ENCODE peak calls at places on chromosomes 2 and 18, in eight cellular contexts. One of them, this sample, is unnamed.

GRCh38 chr2:29987141-29987540 is 65.8 kb upstream of the ALK start:
- DNase-seq in BJ: no peak
- DNase-seq in AG09309: no peak
- DNase-seq in AG10803: no peak
- DNase-seq in AG09319: no peak
- DNase-seq in sigmoid colon: no peak
- DNase-seq in pancreas: no peak
- DNase-seq in upper lobe of right lung: no peak
- DNase-seq in this sample: no peak

GRCh38 chr2:241833101-241833937 is 24.3 kb downstream of the NEU4 start:
- DNase-seq in BJ: peak
- DNase-seq in AG09309: peak
- DNase-seq in AG10803: peak
- DNase-seq in AG09319: no peak
- DNase-seq in sigmoid colon: peak
- DNase-seq in pancreas: no peak
- DNase-seq in upper lobe of right lung: no peak
- DNase-seq in this sample: no peak

GRCh38 chr2:165535443-165535842 is 65.9 kb downstream of the CSRNP3 start:
- DNase-seq in BJ: peak
- DNase-seq in AG09309: no peak
- DNase-seq in AG10803: peak
- DNase-seq in AG09319: no peak
- DNase-seq in sigmoid colon: no peak
- DNase-seq in pancreas: no peak
- DNase-seq in upper lobe of right lung: no peak
- DNase-seq in this sample: no peak

GRCh38 chr18:41703744-41704530 is 251.1 kb upstream of the PIK3C3 start:
- DNase-seq in BJ: no peak
- DNase-seq in AG09309: no peak
- DNase-seq in AG10803: peak
- DNase-seq in AG09319: no peak
- DNase-seq in sigmoid colon: no peak
- DNase-seq in pancreas: no peak
- DNase-seq in upper lobe of right lung: no peak
- DNase-seq in this sample: no peak

GRCh38 chr18:28626757-28627156 is 449.8 kb upstream of the CDH2 start:
- DNase-seq in BJ: no peak
- DNase-seq in AG09309: no peak
- DNase-seq in AG10803: no peak
- DNase-seq in AG09319: no peak
- DNase-seq in sigmoid colon: no peak
- DNase-seq in pancreas: no peak
- DNase-seq in upper lobe of right lung: no peak
- DNase-seq in this sample: no peak

GRCh38 chr2:195675783-195676427 is 18.9 kb downstream of the SLC39A10 start:
- DNase-seq in BJ: no peak
- DNase-seq in AG09309: no peak
- DNase-seq in AG10803: no peak
- DNase-seq in AG09319: no peak
- DNase-seq in sigmoid colon: no peak
- DNase-seq in pancreas: no peak
- DNase-seq in upper lobe of right lung: no peak
- DNase-seq in this sample: no peak

GRCh38 chr2:237190958-237191692 is 105.4 kb downstream of the COPS8 start:
- DNase-seq in BJ: no peak
- DNase-seq in AG09309: no peak
- DNase-seq in AG10803: no peak
- DNase-seq in AG09319: no peak
- DNase-seq in sigmoid colon: peak
- DNase-seq in pancreas: no peak
- DNase-seq in upper lobe of right lung: no peak
- DNase-seq in this sample: no peak

GRCh38 chr2:239519081-239519920 is 118.5 kb upstream of the HDAC4 start:
- DNase-seq in BJ: no peak
- DNase-seq in AG09309: no peak
- DNase-seq in AG10803: no peak
- DNase-seq in AG09319: no peak
- DNase-seq in sigmoid colon: no peak
- DNase-seq in pancreas: no peak
- DNase-seq in upper lobe of right lung: no peak
- DNase-seq in this sample: no peak

GRCh38 chr2:37654932-37655331 is 16.5 kb downstream of the CDC42EP3 start:
- DNase-seq in BJ: no peak
- DNase-seq in AG09309: no peak
- DNase-seq in AG10803: no peak
- DNase-seq in AG09319: no peak
- DNase-seq in sigmoid colon: no peak
- DNase-seq in pancreas: no peak
- DNase-seq in upper lobe of right lung: no peak
- DNase-seq in this sample: no peak

GRCh38 chr18:55489742-55490055 is 98.3 kb downstream of the TCF4 start:
- DNase-seq in BJ: no peak
- DNase-seq in AG09309: no peak
- DNase-seq in AG10803: peak
- DNase-seq in AG09319: no peak
- DNase-seq in sigmoid colon: no peak
- DNase-seq in pancreas: no peak
- DNase-seq in upper lobe of right lung: no peak
- DNase-seq in this sample: no peak

GRCh38 chr2:64049633-64050220 is 30.5 kb upstream of the VPS54 start:
- DNase-seq in BJ: no peak
- DNase-seq in AG09309: no peak
- DNase-seq in AG10803: peak
- DNase-seq in AG09319: peak
- DNase-seq in sigmoid colon: peak
- DNase-seq in pancreas: peak
- DNase-seq in upper lobe of right lung: no peak
- DNase-seq in this sample: peak

GRCh38 chr2:165008916-165009315 is 53.6 kb upstream of the SLC38A11 start:
- DNase-seq in BJ: no peak
- DNase-seq in AG09309: no peak
- DNase-seq in AG10803: no peak
- DNase-seq in AG09319: no peak
- DNase-seq in sigmoid colon: no peak
- DNase-seq in pancreas: no peak
- DNase-seq in upper lobe of right lung: no peak
- DNase-seq in this sample: no peak

GRCh38 chr2:9008951-9009664 is 5.6 kb upstream of the MBOAT2 start:
- DNase-seq in BJ: no peak
- DNase-seq in AG09309: no peak
- DNase-seq in AG10803: no peak
- DNase-seq in AG09319: no peak
- DNase-seq in sigmoid colon: no peak
- DNase-seq in pancreas: no peak
- DNase-seq in upper lobe of right lung: no peak
- DNase-seq in this sample: no peak

GRCh38 chr2:142347751-142348150 is 216.9 kb upstream of the LRP1B start:
- DNase-seq in BJ: no peak
- DNase-seq in AG09309: no peak
- DNase-seq in AG10803: no peak
- DNase-seq in AG09319: no peak
- DNase-seq in sigmoid colon: no peak
- DNase-seq in pancreas: no peak
- DNase-seq in upper lobe of right lung: no peak
- DNase-seq in this sample: no peak

GRCh38 chr2:159290289-159290907 is 3.9 kb upstream of the WDSUB1 start:
- DNase-seq in BJ: peak
- DNase-seq in AG09309: peak
- DNase-seq in AG10803: peak
- DNase-seq in AG09319: peak
- DNase-seq in sigmoid colon: no peak
- DNase-seq in pancreas: no peak
- DNase-seq in upper lobe of right lung: no peak
- DNase-seq in this sample: no peak

GRCh38 chr2:60365556-60365955 is 187.9 kb downstream of the BCL11A start:
- DNase-seq in BJ: no peak
- DNase-seq in AG09309: no peak
- DNase-seq in AG10803: peak
- DNase-seq in AG09319: no peak
- DNase-seq in sigmoid colon: no peak
- DNase-seq in pancreas: no peak
- DNase-seq in upper lobe of right lung: no peak
- DNase-seq in this sample: no peak

GRCh38 chr2:60984717-60985116 is 32.8 kb upstream of the PEX13 start:
- DNase-seq in BJ: no peak
- DNase-seq in AG09309: no peak
- DNase-seq in AG10803: no peak
- DNase-seq in AG09319: no peak
- DNase-seq in sigmoid colon: no peak
- DNase-seq in pancreas: no peak
- DNase-seq in upper lobe of right lung: no peak
- DNase-seq in this sample: no peak

GRCh38 chr2:26238301-26238958 is 6.0 kb downstream of the HADHA start:
- DNase-seq in BJ: no peak
- DNase-seq in AG09309: no peak
- DNase-seq in AG10803: peak
- DNase-seq in AG09319: no peak
- DNase-seq in sigmoid colon: no peak
- DNase-seq in pancreas: no peak
- DNase-seq in upper lobe of right lung: no peak
- DNase-seq in this sample: no peak

GRCh38 chr18:75305984-75306383 is 95.4 kb downstream of the TSHZ1 start:
- DNase-seq in BJ: no peak
- DNase-seq in AG09309: no peak
- DNase-seq in AG10803: no peak
- DNase-seq in AG09319: no peak
- DNase-seq in sigmoid colon: no peak
- DNase-seq in pancreas: no peak
- DNase-seq in upper lobe of right lung: no peak
- DNase-seq in this sample: no peak

GRCh38 chr18:42082415-42083234 is 127.6 kb downstream of the PIK3C3 start:
- DNase-seq in BJ: no peak
- DNase-seq in AG09309: no peak
- DNase-seq in AG10803: no peak
- DNase-seq in AG09319: no peak
- DNase-seq in sigmoid colon: no peak
- DNase-seq in pancreas: no peak
- DNase-seq in upper lobe of right lung: no peak
- DNase-seq in this sample: no peak

GRCh38 chr2:146143971-146144370 is 1624.1 kb upstream of the ZEB2 start:
- DNase-seq in BJ: no peak
- DNase-seq in AG09309: no peak
- DNase-seq in AG10803: no peak
- DNase-seq in AG09319: no peak
- DNase-seq in sigmoid colon: no peak
- DNase-seq in pancreas: no peak
- DNase-seq in upper lobe of right lung: no peak
- DNase-seq in this sample: no peak

GRCh38 chr2:128774320-128775063 is 455.8 kb upstream of the HS6ST1 start:
- DNase-seq in BJ: no peak
- DNase-seq in AG09309: no peak
- DNase-seq in AG10803: no peak
- DNase-seq in AG09319: no peak
- DNase-seq in sigmoid colon: peak
- DNase-seq in pancreas: no peak
- DNase-seq in upper lobe of right lung: peak
- DNase-seq in this sample: no peak

GRCh38 chr2:174748948-174749347 is 15.3 kb downstream of the CHRNA1 start:
- DNase-seq in BJ: no peak
- DNase-seq in AG09309: no peak
- DNase-seq in AG10803: peak
- DNase-seq in AG09319: no peak
- DNase-seq in sigmoid colon: no peak
- DNase-seq in pancreas: peak
- DNase-seq in upper lobe of right lung: no peak
- DNase-seq in this sample: peak

GRCh38 chr2:69428981-69429380 is 8.3 kb downstream of the NFU1 start:
- DNase-seq in BJ: no peak
- DNase-seq in AG09309: no peak
- DNase-seq in AG10803: no peak
- DNase-seq in AG09319: no peak
- DNase-seq in sigmoid colon: no peak
- DNase-seq in pancreas: no peak
- DNase-seq in upper lobe of right lung: no peak
- DNase-seq in this sample: no peak
- TF ChIP-seq CTCF in BJ: no peak
- TF ChIP-seq CTCF in AG09309: no peak
- TF ChIP-seq CTCF in AG10803: no peak
- TF ChIP-seq CTCF in AG09319: no peak
- TF ChIP-seq CTCF in sigmoid colon: no peak
- TF ChIP-seq CTCF in pancreas: no peak
- TF ChIP-seq CTCF in upper lobe of right lung: no peak
- TF ChIP-seq CTCF in this sample: no peak

GRCh38 chr2:202638710-202639109 is 3.9 kb downstream of the FAM117B start:
- DNase-seq in BJ: no peak
- DNase-seq in AG09309: no peak
- DNase-seq in AG10803: no peak
- DNase-seq in AG09319: no peak
- DNase-seq in sigmoid colon: no peak
- DNase-seq in pancreas: no peak
- DNase-seq in upper lobe of right lung: no peak
- DNase-seq in this sample: no peak

GRCh38 chr2:202633470-202633869 is 1.3 kb upstream of the FAM117B start:
- DNase-seq in BJ: no peak
- DNase-seq in AG09309: no peak
- DNase-seq in AG10803: no peak
- DNase-seq in AG09319: no peak
- DNase-seq in sigmoid colon: no peak
- DNase-seq in pancreas: no peak
- DNase-seq in upper lobe of right lung: no peak
- DNase-seq in this sample: no peak

GRCh38 chr2:202632682-202633081 is 2.1 kb upstream of the FAM117B start:
- DNase-seq in BJ: no peak
- DNase-seq in AG09309: no peak
- DNase-seq in AG10803: no peak
- DNase-seq in AG09319: no peak
- DNase-seq in sigmoid colon: no peak
- DNase-seq in pancreas: peak
- DNase-seq in upper lobe of right lung: no peak
- DNase-seq in this sample: no peak

GRCh38 chr2:202634556-202635440 is at the start of gene FAM117B:
- DNase-seq in BJ: peak
- DNase-seq in AG09309: peak
- DNase-seq in AG10803: peak
- DNase-seq in AG09319: peak
- DNase-seq in sigmoid colon: peak
- DNase-seq in pancreas: peak
- DNase-seq in upper lobe of right lung: peak
- DNase-seq in this sample: peak

GRCh38 chr2:202635441-202636296 is 900 bp downstream of the FAM117B start:
- DNase-seq in BJ: no peak
- DNase-seq in AG09309: no peak
- DNase-seq in AG10803: peak
- DNase-seq in AG09319: no peak
- DNase-seq in sigmoid colon: peak
- DNase-seq in pancreas: peak
- DNase-seq in upper lobe of right lung: peak
- DNase-seq in this sample: peak
- TF ChIP-seq CTCF in BJ: no peak
- TF ChIP-seq CTCF in AG09309: no peak
- TF ChIP-seq CTCF in AG10803: no peak
- TF ChIP-seq CTCF in AG09319: no peak
- TF ChIP-seq CTCF in sigmoid colon: no peak
- TF ChIP-seq CTCF in pancreas: no peak
- TF ChIP-seq CTCF in upper lobe of right lung: no peak
- TF ChIP-seq CTCF in this sample: no peak

GRCh38 chr2:170377469-170378207 is 199.7 kb downstream of the MYO3B start:
- DNase-seq in BJ: no peak
- DNase-seq in AG09309: peak
- DNase-seq in AG10803: no peak
- DNase-seq in AG09319: no peak
- DNase-seq in sigmoid colon: no peak
- DNase-seq in pancreas: no peak
- DNase-seq in upper lobe of right lung: no peak
- DNase-seq in this sample: no peak
- TF ChIP-seq CTCF in BJ: no peak
- TF ChIP-seq CTCF in AG09309: no peak
- TF ChIP-seq CTCF in AG10803: peak
- TF ChIP-seq CTCF in AG09319: peak
- TF ChIP-seq CTCF in sigmoid colon: no peak
- TF ChIP-seq CTCF in pancreas: no peak
- TF ChIP-seq CTCF in upper lobe of right lung: peak
- TF ChIP-seq CTCF in this sample: no peak

GRCh38 chr2:99648906-99649606 is 159.2 kb upstream of the REV1 start:
- DNase-seq in BJ: no peak
- DNase-seq in AG09309: no peak
- DNase-seq in AG10803: peak
- DNase-seq in AG09319: no peak
- DNase-seq in sigmoid colon: no peak
- DNase-seq in pancreas: no peak
- DNase-seq in upper lobe of right lung: no peak
- DNase-seq in this sample: no peak
- TF ChIP-seq CTCF in BJ: no peak
- TF ChIP-seq CTCF in AG09309: no peak
- TF ChIP-seq CTCF in AG10803: no peak
- TF ChIP-seq CTCF in AG09319: no peak
- TF ChIP-seq CTCF in sigmoid colon: no peak
- TF ChIP-seq CTCF in pancreas: no peak
- TF ChIP-seq CTCF in upper lobe of right lung: no peak
- TF ChIP-seq CTCF in this sample: no peak

This sample was measured in glutamatergic neuron.